ENCODE peak calls at places on chromosomes 1 and 21, in four cellular contexts. U is bronchial epithelial cell, M is fibroblast of mammary gland, C is foreskin fibroblast. X is an unnamed sample.

GRCh38 chr1:8903908-8904650 is 25.6 kb upstream of the ENO1 start:
- DNase-seq in M (peak; percentile 93), C (peak; percentile 93), U (peak; percentile 93), X (peak; percentile 97)

GRCh38 chr21:45502600-45502999 is 39.6 kb downstream of the SLC19A1 start:
- DNase-seq in U (no peak), M (no peak), C (no peak), X (no peak)

GRCh38 chr1:202315576-202316168 is 26.1 kb downstream of the UBE2T start:
- DNase-seq in C (peak; percentile 45), M (peak; percentile 68), U (peak; percentile 68), X (peak; percentile 37)

GRCh38 chr1:86154581-86155060 is 2.0 kb downstream of the COL24A1 start:
- DNase-seq in U (no peak), M (peak; percentile 28), C (peak; percentile 68), X (peak; percentile 59)

GRCh38 chr1:114021665-114022099 is 42.4 kb downstream of the OLFML3 start:
- DNase-seq in U (no peak), M (no peak), C (no peak), X (no peak)

GRCh38 chr1:39800471-39800835 is 11.8 kb upstream of the BMP8B start:
- DNase-seq in U (peak; percentile 86), C (no peak), M (no peak), X (no peak)

GRCh38 chr1:79848316-79848715 is 841.8 kb upstream of the ADGRL4 start:
- DNase-seq in C (no peak), M (no peak), U (peak; percentile 57), X (no peak)

GRCh38 chr1:31780632-31781031 is 16.5 kb upstream of the ADGRB2 start:
- DNase-seq in M (no peak), U (no peak), C (no peak), X (no peak)

DNA sequence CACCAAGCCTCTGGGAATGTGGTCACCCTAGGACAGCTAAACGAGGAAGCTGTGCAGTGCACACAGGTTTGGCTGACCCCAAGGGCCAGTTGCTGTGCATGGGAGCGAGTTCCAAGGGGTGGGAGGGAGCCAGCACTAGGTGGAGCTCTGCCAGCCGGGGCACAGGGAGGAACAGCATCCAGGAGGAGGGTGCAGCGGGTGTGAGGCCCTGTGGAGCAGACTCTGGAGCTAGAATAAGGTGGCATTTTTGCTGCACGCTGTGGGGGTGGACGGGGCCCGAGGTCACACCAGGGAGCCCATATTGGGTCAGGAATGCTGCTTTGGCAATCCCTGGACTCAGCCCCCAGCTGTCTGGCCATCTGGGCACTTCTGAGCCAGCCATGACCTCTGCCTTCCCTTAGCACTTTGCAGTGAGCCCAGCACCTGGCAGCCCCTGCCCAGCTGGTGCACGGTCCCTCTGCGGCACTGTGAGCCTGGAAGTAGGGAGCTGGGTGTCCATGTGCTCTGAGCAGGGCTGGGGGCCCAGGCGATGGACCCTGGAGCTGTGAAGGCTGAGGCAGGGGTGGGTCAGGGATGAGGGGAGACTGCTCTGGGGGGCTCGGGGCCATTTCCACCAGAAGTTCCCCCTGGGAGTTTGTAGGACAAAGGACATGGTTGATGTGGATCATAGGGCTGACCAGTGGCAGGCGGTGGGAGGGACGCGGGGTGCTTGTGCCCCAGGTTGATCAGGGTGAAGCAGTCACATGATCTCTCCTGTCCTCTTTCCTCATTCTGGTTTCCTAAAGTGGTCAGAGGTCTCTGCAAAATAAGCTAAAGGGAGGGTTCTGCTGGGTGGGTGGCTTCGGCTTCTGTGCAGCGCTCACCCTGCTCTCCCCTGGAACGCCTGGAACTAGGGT is 8.9 kb downstream of the PDXK start:
- DNase-seq in C (peak; percentile 60), U (no peak), M (no peak), X (no peak)
- H3K4me3 ChIP-seq in C (peak overlapping the region; percentile 66), U (peak overlapping the region; percentile 27), M (no peak overlapping the region), X (peak overlapping the region; percentile 65)

GRCh38 chr1:156020293-156021086 is at the start of gene SSR2:
- DNase-seq in C (peak; percentile 85), U (peak; percentile 93), M (peak; percentile 91), X (peak; percentile 81)

GRCh38 chr1:156019946-156020292 is 832 bp downstream of the SSR2 start:
- DNase-seq in U (no peak), M (no peak), C (no peak), X (no peak)

GRCh38 chr1:156021087-156021416 is 301 bp upstream of the SSR2 start:
- DNase-seq in M (no peak), C (no peak), U (no peak), X (no peak)

GRCh38 chr1:156025873-156026272 is 5.1 kb upstream of the SSR2 start:
- DNase-seq in M (peak; percentile 35), C (peak; percentile 37), U (peak; percentile 30), X (no peak)

DNA sequence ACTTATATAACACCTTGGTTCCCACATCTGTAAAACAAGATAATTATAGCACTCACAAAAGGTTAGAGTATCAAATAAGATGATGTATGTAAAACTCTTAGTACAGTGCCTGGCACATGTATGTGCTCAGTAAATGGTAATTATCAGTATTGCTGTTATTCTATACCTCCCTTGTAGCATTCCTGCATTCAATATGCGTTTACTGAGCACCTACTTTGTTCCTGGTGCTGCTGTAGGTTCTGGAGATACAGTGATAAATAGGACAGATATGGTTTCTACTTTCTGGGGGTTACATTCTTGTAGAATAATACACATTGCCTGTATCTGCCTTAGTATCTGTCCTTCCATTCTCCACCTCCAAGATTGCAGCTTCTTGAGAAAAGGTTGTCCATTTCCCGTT is 1.2 kb upstream of the SSR2 start:
- DNase-seq in U (no peak), C (no peak), M (no peak), X (no peak)
- TF ChIP-seq CTCF in U (no peak), C (no peak), M (no peak), X (no peak)

GRCh38 chr1:217626321-217626720 is 4.6 kb downstream of the GPATCH2 start:
- DNase-seq in M (no peak), U (peak; percentile 74), C (no peak), X (no peak)
- H3K4me3 ChIP-seq in M (no peak overlapping the region), U (no peak overlapping the region), C (no peak overlapping the region), X (no peak overlapping the region)

DNA sequence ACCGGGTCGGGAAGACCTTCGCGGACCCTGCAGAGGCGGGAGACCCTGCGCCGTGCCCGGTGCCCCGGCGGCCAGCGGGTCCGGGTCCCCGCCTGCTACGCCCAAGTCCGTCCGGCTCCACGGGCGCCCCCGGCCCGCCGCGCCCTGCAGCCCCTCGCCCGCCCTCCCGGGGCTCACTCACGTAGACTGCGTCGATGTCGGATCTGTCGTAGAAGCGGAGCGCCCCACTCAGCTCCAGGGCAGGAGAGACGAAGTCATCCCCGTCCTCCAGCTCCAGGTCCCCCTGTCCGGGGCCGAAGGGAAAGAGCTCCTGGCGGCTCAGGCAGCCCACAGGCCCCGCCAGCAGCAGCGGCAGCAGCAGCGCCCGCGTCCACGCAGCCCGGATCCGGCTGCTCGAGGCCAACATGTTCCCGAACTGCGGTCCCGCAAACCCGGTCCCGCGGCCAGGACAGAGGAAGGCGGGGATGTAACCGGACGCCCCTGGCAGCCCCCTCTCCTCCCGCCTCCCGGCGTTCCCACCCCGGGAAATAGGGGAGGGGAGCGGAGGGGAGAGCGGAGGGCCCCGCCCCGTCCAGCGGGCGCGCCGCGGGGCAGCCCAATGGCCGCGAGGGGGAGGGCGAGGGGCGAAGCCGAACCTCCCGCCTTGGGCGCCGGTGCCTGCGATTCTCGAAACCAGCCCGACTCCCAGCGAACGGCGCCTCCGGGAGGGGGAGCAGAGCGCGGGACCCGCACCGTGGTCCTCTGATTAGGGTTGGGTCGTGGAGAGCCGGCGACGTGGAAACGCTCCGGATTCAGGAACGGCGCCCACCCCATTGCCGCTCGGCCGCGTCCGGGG is at the start of gene NID1:
- DNase-seq in C (peak; percentile 89), U (no peak), M (peak; percentile 81), X (no peak)
- TF ChIP-seq CTCF in C (peak; percentile 11), U (no peak), M (no peak), X (peak; percentile 22)

GRCh38 chr1:229556551-229556950 is 2.0 kb downstream of the ABCB10 start:
- DNase-seq in C (no peak), M (no peak), U (no peak), X (no peak)

GRCh38 chr1:229552732-229553131 is 5.8 kb downstream of the ABCB10 start:
- DNase-seq in M (no peak), C (no peak), U (no peak), X (no peak)

GRCh38 chr1:229557214-229557850 is 1.2 kb downstream of the ABCB10 start:
- DNase-seq in M (peak; percentile 46), U (peak; percentile 27), C (peak; percentile 32), X (no peak)

GRCh38 chr1:229553621-229554120 is 4.8 kb downstream of the ABCB10 start:
- DNase-seq in C (no peak), U (no peak), M (peak; percentile 23), X (no peak)

GRCh38 chr1:229554886-229555621 is 3.5 kb downstream of the ABCB10 start:
- DNase-seq in M (no peak), U (no peak), C (no peak), X (no peak)
- H3K4me3 ChIP-seq in M (no peak overlapping the region), U (no peak overlapping the region), C (no peak overlapping the region), X (no peak overlapping the region)

DNA sequence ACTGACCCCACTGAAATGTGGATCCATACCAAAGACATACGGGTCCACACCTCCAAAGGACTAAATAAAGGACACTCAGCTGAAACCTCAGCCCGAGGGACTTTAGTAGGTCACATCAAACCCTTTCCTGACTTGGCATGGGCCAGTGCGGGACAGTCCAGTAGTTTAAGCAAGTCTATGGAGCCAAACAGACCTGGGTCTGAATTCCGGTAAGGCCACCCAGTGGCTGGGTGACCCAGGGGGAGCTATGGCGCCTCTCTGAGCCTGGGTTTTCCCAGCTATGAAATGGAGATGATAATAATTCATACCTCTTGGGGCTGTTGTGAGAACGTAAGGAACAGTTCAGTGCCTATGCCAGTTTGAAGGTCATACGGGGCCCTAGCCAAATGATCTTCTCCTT is 36.2 kb upstream of the ZBTB40 start:
- DNase-seq in M (no peak), U (no peak), C (no peak), X (no peak)
- TF ChIP-seq CTCF in M (no peak), U (no peak), C (no peak), X (no peak)

GRCh38 chr1:165371588-165372235 is 15.2 kb upstream of the LMX1A start:
- DNase-seq in U (no peak), C (no peak), M (no peak), X (no peak)

GRCh38 chr1:165376041-165376810 is 19.7 kb upstream of the LMX1A start:
- DNase-seq in M (peak; percentile 96), C (peak; percentile 83), U (peak; percentile 69), X (peak; percentile 50)

GRCh38 chr1:165376811-165377153 is 20.3 kb upstream of the LMX1A start:
- DNase-seq in C (no peak), U (no peak), M (no peak), X (no peak)

GRCh38 chr1:165375623-165376022 is 19.1 kb upstream of the LMX1A start:
- DNase-seq in U (no peak), M (no peak), C (no peak), X (no peak)
- H3K4me3 ChIP-seq in U (no peak overlapping the region), M (no peak overlapping the region), C (peak overlapping the region; percentile 55), X (peak overlapping the region; percentile 25)

GRCh38 chr21:22438428-22439086 is 1440.3 kb downstream of the NCAM2 start:
- DNase-seq in U (no peak), C (no peak), M (no peak), X (no peak)
- TF ChIP-seq CTCF in U (no peak), C (no peak), M (no peak), X (no peak)

GRCh38 chr1:115090547-115090946 is 1.2 kb upstream of the TSPAN2 start:
- DNase-seq in C (no peak), U (no peak), M (peak; percentile 86), X (no peak)
- H3K4me3 ChIP-seq in C (no peak overlapping the region), U (no peak overlapping the region), M (no peak overlapping the region), X (no peak overlapping the region)

DNA sequence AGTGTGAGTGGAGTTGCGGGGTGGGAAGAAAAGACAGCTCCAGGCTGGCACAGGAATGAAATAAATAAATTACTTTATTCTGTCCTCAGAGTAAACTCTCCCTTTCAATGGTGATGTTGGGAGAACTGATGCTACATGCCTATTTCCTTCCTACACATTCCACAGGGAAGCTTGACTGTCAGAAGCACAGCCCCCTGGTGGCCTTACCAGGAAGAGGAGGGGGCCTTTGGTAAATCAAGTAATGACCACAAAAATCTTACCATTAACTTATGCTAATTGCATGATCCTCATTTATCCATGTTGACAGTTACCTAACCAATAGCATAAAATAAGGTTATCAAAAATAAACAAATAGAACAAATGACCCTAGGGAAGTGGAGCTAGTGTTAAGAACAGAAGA is 605.0 kb upstream of the PKN2 start:
- DNase-seq in C (no peak), U (peak; percentile 12), M (peak; percentile 10), X (no peak)
- TF ChIP-seq CTCF in C (peak; percentile 27), U (peak; percentile 26), M (peak; percentile 36), X (peak; percentile 65)